ENCODE peak calls at places on chromosomes 11 and 22, in ten cellular contexts. O, F, N, E, P, Z, A, K, H and W are unnamed samples.
A peak's percentile ranks its signal among the peaks of the same experiment; 100 is the strongest.

GRCh38 chr22:36237462-36238347 is 1.6 kb downstream of the APOL2 start:
- DNase-seq in O (no peak), F (no peak), N (no peak), E (no peak), P (no peak), Z (peak; percentile 53), A (no peak), K (peak; percentile 38), H (no peak), W (peak; percentile 41)

GRCh38 chr22:27578937-27579617 is 222.5 kb downstream of the MN1 start:
- DNase-seq in O (no peak), F (no peak), N (no peak), E (no peak), P (no peak), Z (peak; percentile 55), A (no peak), K (no peak), H (no peak), W (no peak)

GRCh38 chr11:69666261-69666660 is 8.9 kb downstream of the LTO1 start:
- DNase-seq in O (no peak), F (no peak), N (no peak), E (no peak), P (no peak), Z (no peak), A (no peak), K (no peak), H (no peak), W (no peak)

GRCh38 chr11:43837879-43838278 is 42.8 kb upstream of the ALKBH3 start:
- DNase-seq in O (no peak), F (no peak), N (no peak), E (no peak), P (no peak), Z (peak; percentile 41), A (no peak), K (no peak), H (no peak), W (no peak)

GRCh38 chr11:109960831-109961230 is 132.4 kb upstream of the ZC3H12C start:
- DNase-seq in O (peak; percentile 73), F (no peak), N (peak; percentile 83), E (no peak), P (peak; percentile 69), Z (peak; percentile 99), A (peak; percentile 38), K (peak; percentile 86), H (no peak), W (no peak)

GRCh38 chr11:102760355-102761035 is 19.9 kb downstream of the MMP10 start:
- DNase-seq in O (no peak), F (no peak), N (no peak), E (no peak), P (no peak), Z (peak; percentile 93), A (peak; percentile 80), K (peak; percentile 94), H (peak; percentile 60), W (no peak)

GRCh38 chr11:102241026-102241425 is 76.3 kb upstream of the BIRC3 start:
- DNase-seq in O (no peak), F (no peak), N (no peak), E (no peak), P (no peak), Z (peak; percentile 70), A (no peak), K (peak; percentile 68), H (no peak), W (no peak)

GRCh38 chr11:75082601-75083216 is 14.0 kb downstream of the OR2AT4 start:
- DNase-seq in O (no peak), F (no peak), N (no peak), E (no peak), P (no peak), Z (no peak), A (no peak), K (no peak), H (no peak), W (no peak)

GRCh38 chr11:2186669-2187266 is 15.2 kb upstream of the TH start:
- DNase-seq in O (no peak), F (no peak), N (peak; percentile 70), E (peak; percentile 32), P (no peak), Z (peak; percentile 36), A (peak; percentile 25), K (peak; percentile 10), H (peak; percentile 63), W (no peak)

GRCh38 chr11:41497974-41498373 is 38.5 kb upstream of the LRRC4C start:
- DNase-seq in O (no peak), F (no peak), N (no peak), E (no peak), P (no peak), Z (peak; percentile 3), A (no peak), K (no peak), H (no peak), W (no peak)

GRCh38 chr11:41499429-41499828 is 40.0 kb upstream of the LRRC4C start:
- DNase-seq in O (no peak), F (no peak), N (no peak), E (no peak), P (no peak), Z (no peak), A (no peak), K (no peak), H (no peak), W (no peak)

GRCh38 chr11:41494716-41495115 is 35.3 kb upstream of the LRRC4C start:
- DNase-seq in O (no peak), F (no peak), N (no peak), E (no peak), P (no peak), Z (no peak), A (no peak), K (no peak), H (no peak), W (no peak)

GRCh38 chr11:41498726-41499125 is 39.3 kb upstream of the LRRC4C start:
- DNase-seq in O (no peak), F (no peak), N (no peak), E (no peak), P (no peak), Z (peak; percentile 17), A (peak; percentile 5), K (peak; percentile 37), H (peak; percentile 4), W (no peak)
- TF ChIP-seq CTCF in O (no peak), F (peak; percentile 22), N (no peak), E (no peak), P (no peak), Z (no peak), A (peak; percentile 55), K (peak; percentile 38), H (no peak), W (no peak)

GRCh38 chr11:72829884-72830533 is 15.8 kb downstream of the ATG16L2 start:
- DNase-seq in O (no peak), F (no peak), N (no peak), E (no peak), P (no peak), Z (no peak), A (no peak), K (no peak), H (peak; percentile 11), W (no peak)
- TF ChIP-seq CTCF in O (no peak), F (no peak), N (no peak), E (no peak), P (no peak), Z (no peak), A (no peak), K (no peak), H (no peak), W (no peak)

GRCh38 chr22:28736296-28737155 is 5.1 kb downstream of the CHEK2 start:
- DNase-seq in O (no peak), F (no peak), N (no peak), E (no peak), P (no peak), Z (no peak), A (no peak), K (no peak), H (no peak), W (no peak)

GRCh38 chr22:28741200-28741757 is 341 bp downstream of the CHEK2 start:
- DNase-seq in O (no peak), F (no peak), N (no peak), E (no peak), P (no peak), Z (no peak), A (no peak), K (no peak), H (no peak), W (no peak)

GRCh38 chr22:28743852-28744251 is 2.0 kb downstream of the HSCB start:
- DNase-seq in O (no peak), F (no peak), N (no peak), E (no peak), P (no peak), Z (no peak), A (no peak), K (no peak), H (no peak), W (no peak)

GRCh38 chr22:28742562-28742962 is 723 bp downstream of the HSCB start:
- DNase-seq in O (no peak), F (no peak), N (no peak), E (no peak), P (no peak), Z (no peak), A (no peak), K (no peak), H (no peak), W (no peak)

DNA sequence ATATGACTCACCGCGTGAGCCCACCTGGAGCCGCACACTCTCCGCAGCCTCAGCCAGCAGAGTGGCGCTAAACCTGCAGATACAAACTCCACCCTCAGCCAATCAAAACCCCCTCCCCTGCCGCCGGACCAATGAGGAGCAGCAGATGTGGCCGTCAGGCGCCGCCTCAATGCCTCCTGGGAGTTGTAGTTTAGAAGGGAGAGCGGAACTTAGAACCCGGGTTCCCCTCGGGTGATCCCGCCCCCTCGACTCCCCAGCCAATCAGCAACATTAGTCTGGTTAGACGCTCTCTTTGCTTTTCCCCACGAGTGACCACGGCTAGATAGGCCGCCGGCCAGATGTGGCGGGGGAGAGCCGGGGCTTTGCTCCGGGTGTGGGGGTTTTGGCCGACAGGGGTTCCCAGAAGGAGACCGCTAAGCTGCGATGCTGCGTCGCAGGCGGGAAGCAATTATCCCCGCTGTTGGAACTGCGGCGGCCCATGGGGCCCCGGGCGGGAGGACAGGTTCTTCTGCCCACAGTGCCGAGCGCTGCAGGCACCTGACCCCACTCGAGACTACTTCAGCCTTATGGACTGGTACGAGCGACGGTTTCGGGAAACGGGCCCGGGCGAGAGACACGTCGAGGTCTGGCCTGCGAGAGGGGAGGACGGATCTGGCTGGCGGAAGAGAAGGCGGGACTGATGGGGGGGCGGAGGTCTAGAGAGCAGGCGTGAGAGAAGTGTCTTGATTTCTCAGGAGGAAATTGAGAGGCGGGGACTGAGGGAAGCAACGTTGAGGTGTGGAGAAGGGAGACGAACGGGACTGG is at the start of the genes CHEK2 and HSCB:
- DNase-seq in O (peak; percentile 99), F (peak; percentile 96), N (peak; percentile 98), E (peak; percentile 94), P (peak; percentile 98), Z (peak; percentile 99), A (peak; percentile 99), K (peak; percentile 99), H (peak; percentile 99), W (peak; percentile 96)
- TF ChIP-seq CTCF in O (peak; percentile 36), F (no peak), N (no peak), E (no peak), P (no peak), Z (no peak), A (no peak), K (no peak), H (peak; percentile 22), W (peak; percentile 11)

DNA sequence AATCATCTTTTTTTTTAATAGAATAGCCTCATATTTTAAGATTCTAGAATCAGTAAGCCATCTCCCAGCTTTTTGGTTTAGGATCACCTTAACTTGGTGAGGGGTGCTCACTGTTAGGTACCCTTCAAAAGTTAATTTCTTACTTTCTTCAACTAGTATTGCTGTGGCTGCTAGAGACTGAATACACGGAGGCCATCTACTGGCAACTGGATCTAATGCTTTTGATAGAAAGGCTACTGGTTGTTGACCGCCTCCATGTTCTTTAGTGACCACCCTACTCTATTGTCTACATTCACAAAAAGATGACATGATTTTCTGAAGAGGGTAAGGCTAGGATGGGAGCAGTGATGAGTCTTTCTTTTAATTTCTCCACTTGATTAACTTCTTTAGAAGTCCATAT is 16.7 kb upstream of the ALDH3B2 start:
- DNase-seq in O (no peak), F (no peak), N (no peak), E (no peak), P (no peak), Z (peak; percentile 19), A (no peak), K (no peak), H (peak; percentile 24), W (no peak)
- TF ChIP-seq CTCF in O (peak; percentile 27), F (peak; percentile 45), N (no peak), E (no peak), P (no peak), Z (peak; percentile 45), A (peak; percentile 11), K (peak; percentile 27), H (peak; percentile 20), W (peak; percentile 26)